ENCODE peak calls at places on chromosomes 5 and 9, in seven cellular contexts. O, H, Z, K, P, V and C are unnamed samples.

GRCh38 chr9:70574222-70574837 is 159.9 kb upstream of the KLF9 start:
- DNase-seq in H (no peak), K (no peak), P (peak), O (peak), Z (peak), V (no peak), C (no peak)

GRCh38 chr5:2852446-2852845 is 101.0 kb upstream of the IRX2 start:
- DNase-seq in H (no peak), Z (no peak), V (no peak), K (no peak), O (no peak), P (no peak), C (no peak)

GRCh38 chr5:73183000-73183399 is 10.0 kb downstream of the TMEM174 start:
- DNase-seq in O (no peak), P (no peak), K (no peak), H (no peak), V (no peak), Z (no peak), C (no peak)

GRCh38 chr9:29390859-29391258 is 1817.6 kb upstream of the C9orf72 start:
- DNase-seq in K (no peak), V (no peak), H (no peak), Z (no peak), O (no peak), P (no peak), C (no peak)

GRCh38 chr5:96861044-96861443 is 15.3 kb upstream of the ERAP2 start:
- DNase-seq in Z (no peak), O (peak), H (no peak), P (no peak), V (no peak), K (no peak), C (no peak)

GRCh38 chr5:173327948-173328895 is at the start of gene STC2:
- DNase-seq in Z (no peak), H (no peak), O (peak), V (no peak), K (peak), P (peak), C (peak)

GRCh38 chr5:175436403-175436802 is 7.6 kb downstream of the DRD1 start:
- DNase-seq in O (no peak), P (no peak), H (no peak), Z (no peak), K (no peak), V (no peak), C (no peak)

GRCh38 chr5:159262472-159262858 is 625 bp upstream of the UBLCP1 start:
- DNase-seq in Z (no peak), V (no peak), P (no peak), H (no peak), O (no peak), K (no peak), C (no peak)

GRCh38 chr9:134869554-134870310 is 10.9 kb upstream of the FCN2 start:
- DNase-seq in K (no peak), V (no peak), P (no peak), H (no peak), O (no peak), Z (no peak), C (no peak)

GRCh38 chr5:170503970-170504525 is at the start of gene KCNIP1:
- DNase-seq in O (peak), V (no peak), Z (no peak), H (no peak), P (no peak), K (no peak), C (no peak)

GRCh38 chr5:81020478-81021167 is 60.5 kb downstream of the RASGRF2 start:
- DNase-seq in H (no peak), O (no peak), P (no peak), K (no peak), V (no peak), Z (no peak), C (no peak)

GRCh38 chr5:139872052-139872766 is 76.6 kb downstream of the PSD2 start:
- DNase-seq in O (peak), K (no peak), V (no peak), H (no peak), P (no peak), Z (no peak), C (no peak)

GRCh38 chr5:151005975-151006576 is 14.3 kb upstream of the GPX3 start:
- DNase-seq in V (no peak), K (peak), Z (peak), H (peak), P (no peak), O (no peak), C (no peak)

GRCh38 chr9:14396171-14396570 is 82.2 kb upstream of the NFIB start:
- DNase-seq in V (no peak), P (no peak), O (no peak), Z (no peak), H (no peak), K (no peak), C (no peak)

GRCh38 chr5:157750320-157750719 is 6.8 kb downstream of the LSM11 start:
- DNase-seq in V (no peak), Z (no peak), H (no peak), K (no peak), O (no peak), P (peak), C (no peak)

GRCh38 chr9:131636593-131636992 is 91.3 kb downstream of the PRRT1B start:
- DNase-seq in Z (no peak), K (no peak), O (no peak), H (no peak), P (no peak), V (no peak), C (no peak)

GRCh38 chr5:72441861-72442540 is 65.2 kb downstream of the ZNF366 start:
- DNase-seq in V (no peak), O (no peak), Z (no peak), H (peak), K (no peak), P (peak), C (no peak)

GRCh38 chr5:96935556-96936430 is at the start of gene LNPEP:
- DNase-seq in P (peak), O (peak), V (peak), K (peak), Z (peak), H (peak), C (peak)

GRCh38 chr9:130043654-130044623 is 950 bp upstream of the FNBP1 start:
- DNase-seq in K (peak), V (no peak), O (peak), P (no peak), H (no peak), Z (peak), C (no peak)

GRCh38 chr9:121268598-121269029 is 652 bp downstream of the GSN start:
- DNase-seq in Z (peak), K (no peak), H (no peak), P (no peak), V (no peak), O (no peak), C (peak)

GRCh38 chr5:146007270-146007669 is 70.9 kb downstream of the SH3RF2 start:
- DNase-seq in Z (no peak), P (no peak), V (no peak), H (no peak), K (no peak), O (no peak), C (peak)

GRCh38 chr9:113185271-113185670 is 34.5 kb downstream of the SLC31A2 start:
- DNase-seq in V (no peak), H (no peak), P (no peak), O (no peak), K (no peak), Z (no peak), C (no peak)

GRCh38 chr9:78035369-78035993 is 3.9 kb upstream of the GNAQ start:
- DNase-seq in O (peak), H (peak), V (peak), Z (peak), P (peak), K (peak), C (peak)

GRCh38 chr5:172049226-172049796 is 42.9 kb upstream of the FBXW11 start:
- DNase-seq in Z (no peak), K (no peak), P (no peak), O (no peak), V (no peak), H (no peak), C (no peak)

GRCh38 chr9:2281803-2282185 is 266.6 kb downstream of the SMARCA2 start:
- DNase-seq in P (peak), K (no peak), O (no peak), V (no peak), H (no peak), Z (no peak), C (no peak)

GRCh38 chr5:115541586-115541985 is 3.0 kb downstream of the FEM1C start:
- DNase-seq in H (no peak), K (no peak), P (no peak), V (no peak), O (no peak), Z (no peak), C (no peak)

GRCh38 chr5:115542076-115542475 is 2.5 kb downstream of the FEM1C start:
- DNase-seq in Z (no peak), P (no peak), O (no peak), H (no peak), K (no peak), V (no peak), C (no peak)

GRCh38 chr5:115543931-115544370 is 624 bp downstream of the FEM1C start:
- DNase-seq in P (peak), V (peak), H (no peak), Z (peak), K (peak), O (peak), C (peak)

GRCh38 chr5:115543365-115543700 is 1.2 kb downstream of the FEM1C start:
- DNase-seq in P (no peak), K (peak), O (peak), H (no peak), V (no peak), Z (no peak), C (peak)

DNA sequence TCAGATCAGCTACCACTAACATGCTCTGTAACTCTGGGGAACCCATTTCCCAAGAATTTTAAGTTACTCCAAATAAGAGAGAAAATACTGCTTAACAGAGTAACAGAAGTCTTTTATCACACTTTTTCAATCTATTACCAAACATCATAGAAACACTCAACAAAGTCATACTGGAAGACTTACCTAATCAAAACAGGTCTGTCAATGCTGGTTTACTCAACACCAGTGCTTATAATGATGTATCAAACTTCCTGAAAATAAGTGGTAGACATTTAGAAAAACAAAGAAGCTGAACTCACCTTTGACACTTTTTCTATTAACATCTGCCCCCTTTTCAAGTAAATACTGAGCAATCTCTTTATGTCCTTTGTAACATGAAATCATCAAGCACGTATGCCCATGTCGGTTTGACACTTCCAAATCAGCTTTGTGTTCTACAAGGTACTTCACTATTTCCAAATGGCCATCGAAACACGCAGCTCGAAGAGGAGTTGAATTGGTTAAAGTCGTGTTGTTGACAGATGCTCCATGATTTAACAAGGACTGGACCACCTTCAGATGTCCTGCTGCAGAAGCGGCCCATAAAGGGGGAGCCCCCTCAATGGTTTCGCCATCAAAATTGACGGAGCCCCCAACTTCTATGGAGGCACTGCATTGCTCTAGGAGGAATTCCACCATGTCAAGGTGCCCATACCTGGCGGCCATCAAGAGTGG is 1.8 kb downstream of the FEM1C start:
- DNase-seq in P (no peak), H (no peak), O (no peak), V (no peak), K (no peak), Z (peak), C (no peak)
- H3K27ac ChIP-seq in P (peak), H (no peak), O (no peak), V (no peak), K (peak), Z (peak), C (peak)

GRCh38 chr5:120910610-120911009 is 446.5 kb downstream of the PRR16 start:
- DNase-seq in O (no peak), Z (no peak), K (no peak), V (no peak), P (no peak), H (no peak), C (no peak)
- H3K27ac ChIP-seq in O (no peak), Z (no peak), K (no peak), V (no peak), P (no peak), H (no peak), C (no peak)

GRCh38 chr5:33311893-33312292 is 128.9 kb upstream of the TARS1 start:
- DNase-seq in P (peak), Z (no peak), V (no peak), K (no peak), O (no peak), H (peak), C (no peak)
- H3K27ac ChIP-seq in P (peak), Z (no peak), V (no peak), K (no peak), O (no peak), H (no peak), C (no peak)

DNA sequence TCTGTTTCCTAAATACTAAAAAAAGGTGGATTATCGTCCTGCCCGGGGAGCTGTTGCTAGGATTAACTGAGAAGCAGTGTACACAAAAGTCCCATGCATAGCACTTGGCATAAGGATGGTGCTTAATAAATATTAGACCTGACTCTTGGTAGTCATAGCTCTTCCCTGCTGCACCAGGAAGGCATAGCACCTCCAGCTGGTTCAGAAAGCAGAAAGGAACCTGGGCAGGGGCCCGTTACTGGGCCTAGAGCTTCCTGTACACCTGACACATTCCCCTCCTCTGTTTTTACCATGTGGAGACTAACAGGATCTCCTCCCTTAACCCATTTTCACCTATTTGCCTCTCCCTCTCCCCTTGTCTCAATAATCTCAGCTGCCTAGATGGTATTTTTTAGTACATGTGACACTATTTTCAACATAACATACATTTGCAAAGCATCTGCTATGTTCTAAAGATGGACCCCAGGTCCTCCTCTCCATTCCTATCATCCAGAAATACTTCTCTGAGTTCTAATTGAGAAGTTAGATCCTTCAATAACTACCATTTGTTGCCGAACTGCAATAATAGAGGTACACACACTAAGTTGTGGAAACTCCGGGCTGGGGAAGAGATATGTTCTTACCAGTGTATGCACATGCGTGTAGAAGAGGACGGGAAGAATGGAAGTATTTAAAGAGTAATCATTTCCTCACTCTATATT is 3.2 kb upstream of the ANP32B start:
- DNase-seq in O (no peak), P (no peak), Z (no peak), V (no peak), H (no peak), K (no peak), C (no peak)
- H3K27ac ChIP-seq in O (no peak), P (no peak), Z (no peak), V (peak), H (no peak), K (peak), C (no peak)

GRCh38 chr9:20178197-20178596 is 389.4 kb upstream of the SLC24A2 start:
- DNase-seq in K (no peak), P (no peak), V (no peak), Z (no peak), H (no peak), O (no peak), C (no peak)

GRCh38 chr9:20178679-20179078 is 389.8 kb upstream of the SLC24A2 start:
- DNase-seq in O (no peak), P (no peak), K (no peak), H (no peak), V (no peak), Z (no peak), C (no peak)
- H3K27ac ChIP-seq in O (no peak), P (no peak), K (no peak), H (no peak), V (no peak), Z (no peak), C (no peak)

GRCh38 chr5:66982514-66982913 is 214.1 kb downstream of the CD180 start:
- DNase-seq in P (no peak), V (no peak), Z (no peak), K (no peak), H (no peak), O (no peak), C (no peak)
- H3K27ac ChIP-seq in P (no peak), V (no peak), Z (no peak), K (peak), H (no peak), O (no peak), C (no peak)

GRCh38 chr5:25415970-25416369 is 771.2 kb upstream of the CDH10 start:
- DNase-seq in V (no peak), K (no peak), P (no peak), O (no peak), Z (no peak), H (no peak), C (no peak)
- H3K27ac ChIP-seq in V (no peak), K (no peak), P (no peak), O (no peak), Z (no peak), H (no peak), C (no peak)

GRCh38 chr9:136995370-136995769 is 998 bp downstream of the CLIC3 start:
- DNase-seq in O (no peak), H (no peak), P (no peak), V (no peak), Z (no peak), K (no peak), C (peak)

GRCh38 chr9:136994885-136995224 is 1.5 kb downstream of the CLIC3 start:
- DNase-seq in Z (no peak), P (no peak), V (no peak), H (no peak), O (no peak), K (no peak), C (peak)

GRCh38 chr9:136996361-136997281 is at the start of gene CLIC3:
- DNase-seq in P (no peak), K (peak), O (peak), H (no peak), V (peak), Z (no peak), C (peak)

GRCh38 chr9:136994180-136994884 is 2.0 kb downstream of the CLIC3 start:
- DNase-seq in K (no peak), O (no peak), P (no peak), V (no peak), H (no peak), Z (no peak), C (no peak)

GRCh38 chr9:136995772-136996308 is 528 bp downstream of the CLIC3 start:
- DNase-seq in P (no peak), O (no peak), V (no peak), K (no peak), H (no peak), Z (no peak), C (no peak)
- H3K27ac ChIP-seq in P (no peak), O (no peak), V (peak), K (peak), H (peak), Z (no peak), C (peak)